ENCODE peak calls at places on chromosomes 2 and 18, in eight cellular contexts. M is GM12865, W is HFFc6, R is GM10248, D is WTC11, F is heart right ventricle, P is fibroblast of the aortic adventitia, Z is left lung. C is an unnamed sample.

GRCh38 chr18:46569211-46569610 is 87.8 kb downstream of the LOXHD1 start:
- DNase-seq in Z (no peak), R (no peak), D (no peak), F (no peak), W (no peak), M (no peak), P (no peak), C (no peak)

GRCh38 chr2:62432407-62432806 is 73.6 kb downstream of the TMEM17 start:
- DNase-seq in Z (no peak), D (no peak), M (no peak), F (no peak), R (no peak), W (no peak), P (no peak), C (no peak)

GRCh38 chr2:68870215-68870614 is 982 bp downstream of the BMP10 start:
- DNase-seq in P (no peak), D (no peak), F (no peak), R (no peak), Z (no peak), M (no peak), W (no peak), C (no peak)

GRCh38 chr18:13545514-13545913 is 180.8 kb downstream of the FAM210A start:
- DNase-seq in R (no peak), F (no peak), P (no peak), D (no peak), W (no peak), Z (no peak), M (no peak), C (no peak)

GRCh38 chr2:149200109-149200520 is 130.3 kb upstream of the LYPD6 start:
- DNase-seq in W (peak), R (no peak), Z (no peak), F (no peak), D (no peak), M (no peak), P (peak), C (no peak)

GRCh38 chr2:135072125-135072997 is 20.3 kb downstream of the RAB3GAP1 start:
- DNase-seq in Z (no peak), M (no peak), P (no peak), W (no peak), F (no peak), D (no peak), R (no peak), C (no peak)

GRCh38 chr2:80288576-80288975 is 16.0 kb downstream of the LRRTM1 start:
- DNase-seq in D (no peak), F (no peak), P (peak), W (peak), M (no peak), Z (no peak), R (no peak), C (no peak)

GRCh38 chr2:36695746-36696415 is 626 bp upstream of the VIT start:
- DNase-seq in R (no peak), Z (no peak), W (peak), P (peak), F (no peak), M (no peak), D (no peak), C (no peak)

GRCh38 chr2:204665244-204665643 is 120.0 kb downstream of the PARD3B start:
- DNase-seq in P (peak), F (no peak), Z (no peak), M (no peak), R (no peak), W (peak), D (no peak), C (no peak)

GRCh38 chr18:8988262-8988871 is 114.1 kb upstream of the NDUFV2 start:
- DNase-seq in D (peak), M (peak), Z (peak), F (peak), P (peak), R (peak), W (peak), C (peak)

GRCh38 chr2:157777425-157777824 is 98.7 kb downstream of the ACVR1 start:
- DNase-seq in F (no peak), W (peak), M (peak), Z (no peak), R (peak), P (peak), D (peak), C (peak)

GRCh38 chr2:6545795-6546194 is 319.9 kb downstream of the CMPK2 start:
- DNase-seq in M (no peak), D (no peak), W (no peak), F (no peak), P (no peak), Z (no peak), R (no peak), C (no peak)

GRCh38 chr2:7432426-7432825 is 515.2 kb downstream of the RNF144A start:
- DNase-seq in F (no peak), D (no peak), W (no peak), Z (no peak), M (no peak), P (no peak), R (no peak), C (no peak)

GRCh38 chr2:68745006-68745405 is 10.4 kb downstream of the ARHGAP25 start:
- DNase-seq in W (no peak), R (no peak), F (no peak), Z (no peak), D (no peak), P (no peak), M (peak), C (no peak)

GRCh38 chr2:25491966-25492532 is 150.3 kb upstream of the DNMT3A start:
- DNase-seq in W (no peak), F (no peak), R (no peak), M (no peak), Z (no peak), D (no peak), P (peak), C (no peak)

GRCh38 chr18:35026407-35027061 is 14.7 kb upstream of the MAPRE2 start:
- DNase-seq in M (peak), Z (no peak), P (no peak), R (no peak), F (no peak), D (no peak), W (peak), C (no peak)

GRCh38 chr18:49548266-49548665 is 13.6 kb upstream of the LIPG start:
- DNase-seq in D (no peak), P (peak), R (no peak), Z (no peak), M (no peak), F (no peak), W (peak), C (no peak)

GRCh38 chr2:229653551-229653950 is 60.8 kb downstream of the DNER start:
- DNase-seq in M (no peak), D (no peak), F (no peak), W (no peak), Z (no peak), P (no peak), R (no peak), C (no peak)

GRCh38 chr2:192558637-192559036 is 363.9 kb upstream of the TMEFF2 start:
- DNase-seq in W (no peak), R (no peak), Z (no peak), D (no peak), M (no peak), F (no peak), P (no peak), C (no peak)

GRCh38 chr2:11748018-11748860 is 1.8 kb downstream of the LPIN1 start:
- DNase-seq in P (no peak), M (no peak), Z (no peak), W (no peak), D (no peak), F (no peak), R (no peak), C (no peak)

GRCh38 chr2:174608866-174609214 is 11.2 kb upstream of the WIPF1 start:
- DNase-seq in F (no peak), D (no peak), M (peak), Z (no peak), R (no peak), P (no peak), W (no peak), C (no peak)

GRCh38 chr18:48776641-48777025 is 174.1 kb downstream of the SMAD7 start:
- DNase-seq in M (no peak), W (no peak), D (no peak), P (no peak), Z (no peak), R (no peak), F (no peak), C (no peak)

GRCh38 chr2:113979172-113980128 is 89.6 kb downstream of the ACTR3 start:
- DNase-seq in R (no peak), Z (no peak), F (no peak), D (peak), M (peak), P (no peak), W (no peak), C (no peak)

GRCh38 chr2:158079672-158080071 is 22.0 kb upstream of the UPP2 start:
- DNase-seq in D (no peak), P (peak), W (no peak), Z (no peak), R (no peak), F (no peak), M (no peak), C (no peak)

GRCh38 chr2:36492216-36492945 is 105.6 kb downstream of the FEZ2 start:
- DNase-seq in F (no peak), Z (no peak), D (no peak), M (no peak), R (no peak), P (no peak), W (no peak), C (no peak)

GRCh38 chr2:85112906-85113625 is 20.1 kb upstream of the TCF7L1 start:
- DNase-seq in F (no peak), W (peak), R (no peak), D (no peak), Z (no peak), P (no peak), M (no peak), C (no peak)

GRCh38 chr2:115105966-115106365 is 663.5 kb downstream of the DPP10 start:
- DNase-seq in P (no peak), Z (no peak), M (no peak), W (no peak), F (no peak), R (no peak), D (no peak), C (no peak)

GRCh38 chr18:74946646-74947045 is 262.3 kb downstream of the PTGR3 start:
- DNase-seq in M (no peak), P (no peak), F (no peak), D (no peak), W (peak), R (no peak), Z (no peak), C (no peak)

GRCh38 chr2:10329880-10330699 is 27.4 kb downstream of the HPCAL1 start:
- DNase-seq in R (no peak), P (peak), F (no peak), D (no peak), Z (no peak), W (peak), M (no peak), C (no peak)

GRCh38 chr2:156329031-156329921 is 3.2 kb downstream of the NR4A2 start:
- DNase-seq in F (no peak), M (no peak), W (no peak), D (peak), Z (no peak), R (no peak), P (no peak), C (peak)

GRCh38 chr2:112134120-112134519 is 4.1 kb upstream of the FBLN7 start:
- DNase-seq in Z (no peak), W (no peak), R (no peak), M (no peak), P (no peak), F (no peak), D (no peak), C (no peak)

GRCh38 chr2:73133566-73134227 is 20.9 kb upstream of the RAB11FIP5 start:
- DNase-seq in R (no peak), P (no peak), M (no peak), F (no peak), W (no peak), D (no peak), Z (no peak), C (no peak)

GRCh38 chr2:174121178-174121577 is 127.2 kb downstream of the OLA1 start:
- DNase-seq in W (no peak), Z (no peak), D (no peak), P (no peak), R (no peak), M (no peak), F (no peak), C (no peak)

GRCh38 chr18:23627325-23627724 is 35.4 kb downstream of the ANKRD29 start:
- DNase-seq in F (no peak), P (peak), R (no peak), Z (peak), M (no peak), W (peak), D (no peak), C (no peak)

GRCh38 chr2:3007135-3007534 is 370.5 kb downstream of the EIPR1 start:
- DNase-seq in D (no peak), P (no peak), W (no peak), M (no peak), F (no peak), R (peak), Z (no peak), C (no peak)
- TF ChIP-seq CTCF in D (no peak), P (no peak), W (no peak), M (no peak), F (no peak), R (no peak), Z (no peak), C (no peak)

GRCh38 chr18:25449046-25449445 is 97.1 kb upstream of the ZNF521 start:
- DNase-seq in R (no peak), P (no peak), M (no peak), W (no peak), Z (no peak), D (no peak), F (no peak), C (no peak)

GRCh38 chr18:25451077-25451658 is 99.2 kb upstream of the ZNF521 start:
- DNase-seq in F (no peak), W (no peak), R (no peak), Z (no peak), M (no peak), P (no peak), D (no peak), C (no peak)

GRCh38 chr18:25445430-25445829 is 93.5 kb upstream of the ZNF521 start:
- DNase-seq in P (no peak), D (no peak), Z (no peak), R (no peak), F (no peak), W (no peak), M (no peak), C (no peak)

GRCh38 chr18:25446972-25447371 is 95.0 kb upstream of the ZNF521 start:
- DNase-seq in Z (no peak), P (no peak), W (no peak), R (no peak), M (no peak), D (no peak), F (no peak), C (no peak)
- TF ChIP-seq CTCF in Z (no peak), P (no peak), W (no peak), R (peak), M (no peak), D (no peak), F (no peak), C (no peak)

DNA sequence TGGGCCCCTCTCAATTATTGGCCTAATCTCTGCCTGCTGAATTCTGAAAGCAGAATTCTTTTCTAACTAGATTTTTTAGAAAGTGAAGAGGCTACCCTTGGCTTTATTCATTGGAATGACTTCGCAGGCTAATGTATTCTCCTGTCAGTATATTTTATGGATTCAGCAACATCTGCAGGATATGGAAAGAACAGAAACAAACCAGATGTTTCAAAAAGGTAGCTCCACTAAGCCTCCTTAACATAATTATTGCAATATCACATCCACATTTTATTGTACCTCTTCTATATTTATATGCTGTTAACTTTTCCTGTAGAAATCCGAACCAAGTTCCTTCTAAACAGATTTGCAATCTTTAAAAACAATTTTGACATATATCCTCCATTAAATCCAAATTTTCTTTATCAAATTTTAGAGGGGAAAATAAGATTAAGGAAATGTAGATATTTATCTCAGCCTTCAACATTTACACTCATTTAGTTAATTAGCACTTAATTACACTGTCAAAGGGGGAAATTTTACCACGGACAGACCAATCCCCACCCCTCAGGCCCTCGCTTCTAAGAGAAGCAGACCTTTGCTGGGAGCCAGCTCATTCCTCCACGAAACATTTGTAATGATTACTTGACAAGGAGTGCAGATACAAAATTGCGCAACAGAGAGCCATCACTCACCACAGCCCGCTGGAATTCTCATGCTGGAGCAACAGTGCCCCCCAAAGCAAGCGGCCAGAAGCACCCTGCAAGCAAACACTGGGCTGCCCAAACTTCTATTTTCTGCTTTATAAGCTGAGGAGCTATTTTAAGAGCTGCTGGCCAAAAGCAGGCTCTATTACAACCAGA is 253.4 kb downstream of the ETAA1 start:
- DNase-seq in W (peak), F (peak), R (peak), D (peak), Z (peak), M (peak), P (peak), C (peak)
- TF ChIP-seq CTCF in W (peak), F (peak), R (peak), D (peak), Z (peak), M (no peak), P (peak), C (peak)

GRCh38 chr18:31093880-31094279 is 8.3 kb downstream of the DSC2 start:
- DNase-seq in P (no peak), Z (no peak), F (no peak), R (no peak), D (no peak), M (no peak), W (no peak), C (no peak)
- TF ChIP-seq CTCF in P (no peak), Z (no peak), F (no peak), R (no peak), D (no peak), M (no peak), W (no peak), C (no peak)

GRCh38 chr2:200454839-200455801 is 54.7 kb downstream of the KCTD18 start:
- DNase-seq in W (peak), R (peak), M (peak), D (no peak), P (no peak), F (no peak), Z (no peak), C (peak)
- TF ChIP-seq CTCF in W (no peak), R (no peak), M (no peak), D (no peak), P (no peak), F (no peak), Z (no peak), C (no peak)

GRCh38 chr2:109264595-109265328 is 135.8 kb downstream of the SH3RF3 start:
- DNase-seq in R (no peak), W (no peak), Z (peak), F (no peak), D (no peak), M (no peak), P (peak), C (no peak)
- TF ChIP-seq CTCF in R (no peak), W (no peak), Z (no peak), F (no peak), D (no peak), M (no peak), P (no peak), C (no peak)

C was measured in GM13977.